ENCODE peak calls at places on chromosomes 7 and 10, in six cellular contexts. V is psoas muscle, M is H1, Y is nephron progenitor cell, Z is Calu3, T is HCT116. L is an unnamed sample.

GRCh38 chr7:36887969-36888368 is 163.7 kb upstream of the AOAH start:
- DNase-seq in V (no peak), Y (no peak), T (no peak), M (no peak), Z (no peak), L (no peak)

GRCh38 chr7:134188311-134188710 is 61.2 kb downstream of the LRGUK start:
- DNase-seq in T (no peak), Z (no peak), V (no peak), M (no peak), Y (no peak), L (no peak)

GRCh38 chr10:77245953-77246352 is 391.7 kb downstream of the KCNMA1 start:
- DNase-seq in Z (no peak), T (no peak), Y (no peak), M (no peak), V (no peak), L (no peak)

GRCh38 chr7:128877756-128878120 is 15.1 kb downstream of the ATP6V1F start:
- DNase-seq in V (no peak), Z (no peak), Y (no peak), M (no peak), T (no peak), L (no peak)

GRCh38 chr7:25456467-25457171 is 228.3 kb upstream of the NPVF start:
- DNase-seq in V (peak; percentile 50), Y (no peak), M (no peak), Z (no peak), T (no peak), L (no peak)

GRCh38 chr7:8185907-8186306 is 76.1 kb downstream of the ICA1 start:
- DNase-seq in M (no peak), Y (no peak), T (no peak), Z (no peak), V (no peak), L (no peak)

GRCh38 chr7:102393467-102393866 is 2.7 kb upstream of the PRKRIP1 start:
- DNase-seq in Y (no peak), Z (peak; percentile 71), T (no peak), M (no peak), V (no peak), L (no peak)

GRCh38 chr10:132836832-132837540 is 51.0 kb upstream of the NKX6-2 start:
- DNase-seq in Z (peak; percentile 41), T (no peak), V (peak; percentile 75), Y (peak; percentile 71), M (peak; percentile 81), L (peak; percentile 43)

GRCh38 chr10:29862926-29863614 is 196.3 kb downstream of the JCAD start:
- DNase-seq in T (peak; percentile 75), Y (no peak), Z (peak; percentile 59), M (no peak), V (no peak), L (no peak)

GRCh38 chr10:47357131-47357582 is 9.0 kb downstream of the RBP3 start:
- DNase-seq in Z (no peak), T (no peak), M (no peak), V (peak; percentile 37), Y (no peak), L (no peak)

GRCh38 chr7:80330434-80330833 is 181.4 kb downstream of the GNAT3 start:
- DNase-seq in V (no peak), M (no peak), T (no peak), Y (no peak), Z (no peak), L (no peak)

GRCh38 chr7:44287488-44288380 is 37.7 kb downstream of the CAMK2B start:
- DNase-seq in M (peak; percentile 37), T (no peak), Z (no peak), Y (no peak), V (peak; percentile 28), L (peak; percentile 5)

GRCh38 chr7:754531-755420 is 27.7 kb upstream of the PRKAR1B start:
- DNase-seq in T (no peak), Y (no peak), V (peak; percentile 42), Z (no peak), M (no peak), L (no peak)

GRCh38 chr10:25875555-25876165 is 58.4 kb upstream of the MYO3A start:
- DNase-seq in M (peak; percentile 89), Z (peak; percentile 78), T (peak; percentile 57), Y (peak; percentile 86), V (peak; percentile 56), L (peak; percentile 67)

GRCh38 chr7:34838329-34838728 is 180.3 kb downstream of the NPSR1 start:
- DNase-seq in M (no peak), Z (no peak), V (no peak), Y (no peak), T (no peak), L (no peak)

GRCh38 chr10:119445311-119445934 is 97.1 kb downstream of the RGS10 start:
- DNase-seq in T (peak; percentile 70), V (peak; percentile 91), Y (peak; percentile 93), Z (peak; percentile 82), M (peak; percentile 95), L (peak; percentile 82)
- TF ChIP-seq CTCF in T (peak; percentile 94), V (peak; percentile 96), Y (peak; percentile 96), Z (peak; percentile 69), M (peak; percentile 93), L (peak; percentile 90)

GRCh38 chr7:83365746-83366145 is 203.1 kb upstream of the PCLO start:
- DNase-seq in Y (no peak), Z (no peak), M (no peak), V (no peak), T (no peak), L (no peak)
- TF ChIP-seq CTCF in Y (no peak), Z (no peak), M (no peak), V (no peak), T (peak; percentile 23), L (peak; percentile 20)

DNA sequence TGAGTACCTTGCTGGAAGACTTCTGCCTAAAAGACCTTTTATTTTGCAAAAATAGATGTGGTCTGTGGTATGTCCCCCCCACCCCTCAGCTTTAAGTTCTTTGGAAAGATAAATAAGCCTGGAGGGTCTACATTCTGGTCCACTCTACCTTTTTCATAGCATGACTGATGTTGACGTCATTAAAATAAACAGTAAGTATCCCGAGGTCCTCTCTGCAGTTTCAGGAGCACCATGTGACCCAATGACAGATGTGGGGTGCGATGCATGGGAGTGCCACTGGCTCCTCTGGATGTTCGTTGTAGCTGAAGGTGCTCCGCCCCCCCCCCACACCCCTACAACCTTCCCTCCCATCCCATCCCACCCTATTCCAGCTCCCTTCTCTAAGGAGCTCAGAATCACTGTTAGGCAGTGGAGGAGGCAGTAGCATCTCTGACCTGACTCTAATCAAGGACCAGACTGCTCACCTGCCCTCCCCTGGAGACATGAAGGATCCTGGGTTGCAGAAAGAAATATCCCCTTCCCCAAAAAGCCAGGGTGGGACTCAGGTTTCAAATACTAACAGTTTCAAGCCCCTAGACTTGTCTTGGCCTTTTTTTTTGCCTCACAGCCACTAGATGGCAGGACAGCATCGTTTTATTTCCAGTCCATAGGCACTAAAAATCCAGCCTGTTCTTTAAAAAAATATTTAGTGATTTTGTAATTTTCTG is 25.1 kb downstream of the CASP7 start:
- DNase-seq in T (peak; percentile 38), Y (peak; percentile 41), Z (peak; percentile 32), V (no peak), M (no peak), L (no peak)
- TF ChIP-seq CTCF in T (peak; percentile 72), Y (peak; percentile 70), Z (peak; percentile 24), V (peak; percentile 58), M (no peak), L (peak; percentile 83)

GRCh38 chr10:43402880-43403452 is 6.0 kb downstream of the HNRNPF start:
- DNase-seq in Y (no peak), Z (no peak), V (no peak), M (no peak), T (no peak), L (no peak)
- TF ChIP-seq CTCF in Y (no peak), Z (no peak), V (no peak), M (no peak), T (no peak), L (no peak)

GRCh38 chr10:14617125-14617524 is 157.6 kb downstream of the FAM107B start:
- DNase-seq in Z (no peak), Y (no peak), V (no peak), T (no peak), M (no peak), L (no peak)

GRCh38 chr10:14616465-14616864 is 158.2 kb downstream of the FAM107B start:
- DNase-seq in Z (no peak), T (no peak), M (no peak), V (no peak), Y (no peak), L (no peak)

GRCh38 chr10:14618669-14619068 is 156.0 kb downstream of the FAM107B start:
- DNase-seq in M (no peak), Y (no peak), T (no peak), Z (no peak), V (no peak), L (no peak)

GRCh38 chr10:14621037-14621436 is 153.7 kb downstream of the FAM107B start:
- DNase-seq in M (no peak), Z (no peak), V (no peak), Y (no peak), T (no peak), L (no peak)

DNA sequence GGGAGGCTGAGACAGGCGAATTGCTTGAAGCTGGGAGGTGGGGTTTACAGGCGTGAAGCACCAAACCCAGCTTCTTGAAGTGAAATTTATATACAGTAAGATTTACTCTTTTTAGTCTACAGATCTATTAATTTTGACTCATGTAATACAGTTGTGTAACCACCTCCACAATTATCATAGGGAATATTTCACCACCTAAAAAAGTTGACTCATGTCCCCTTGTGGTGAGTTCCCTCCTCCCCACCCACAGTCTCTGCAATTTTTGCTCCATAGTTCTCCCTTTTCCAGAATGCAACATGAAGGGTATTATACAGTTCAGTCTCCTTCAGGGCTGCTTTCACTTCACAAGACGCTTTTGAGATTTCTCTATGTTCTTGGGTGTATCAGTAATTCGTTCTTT is 156.8 kb downstream of the FAM107B start:
- DNase-seq in V (no peak), Z (no peak), Y (no peak), T (no peak), M (no peak), L (no peak)
- TF ChIP-seq CTCF in V (no peak), Z (no peak), Y (no peak), T (no peak), M (no peak), L (no peak)

GRCh38 chr7:156074982-156075615 is 262.8 kb upstream of the SHH start:
- DNase-seq in M (peak; percentile 53), Z (no peak), T (no peak), V (no peak), Y (no peak), L (no peak)
- TF ChIP-seq CTCF in M (peak; percentile 49), Z (no peak), T (no peak), V (no peak), Y (no peak), L (no peak)

GRCh38 chr10:48691812-48692528 is 7.3 kb downstream of the WDFY4 start:
- DNase-seq in Y (no peak), M (peak; percentile 41), T (no peak), Z (no peak), V (no peak), L (no peak)
- TF ChIP-seq CTCF in Y (no peak), M (no peak), T (no peak), Z (no peak), V (no peak), L (no peak)